ENCODE peak calls at places on chromosomes 12 and 14, in six cellular contexts. N, O, B, M, T and R are unnamed samples.

GRCh38 chr12:89129471-89129870 is 222.8 kb downstream of the DUSP6 start:
- DNase-seq in T (no peak), M (no peak), O (no peak), N (no peak), B (no peak), R (no peak)

GRCh38 chr12:63387736-63388135 is 236.7 kb upstream of the AVPR1A start:
- DNase-seq in N (no peak), T (no peak), B (no peak), M (no peak), O (no peak), R (no peak)

GRCh38 chr14:23351681-23352505 is 794 bp downstream of the SLC22A17 start:
- DNase-seq in B (no peak), N (no peak), M (no peak), O (no peak), T (no peak), R (peak)

GRCh38 chr14:94484476-94484875 is 8.5 kb upstream of the SERPINA9 start:
- DNase-seq in B (no peak), M (no peak), T (no peak), N (no peak), O (no peak), R (no peak)

GRCh38 chr12:53736602-53737493 is 9.6 kb upstream of the CALCOCO1 start:
- DNase-seq in N (no peak), M (no peak), O (no peak), B (no peak), T (no peak), R (no peak)

GRCh38 chr12:130281157-130281799 is 56.4 kb upstream of the PIWIL1 start:
- DNase-seq in O (no peak), M (no peak), N (no peak), B (no peak), T (peak), R (no peak)

GRCh38 chr12:109451400-109451799 is 25.7 kb downstream of the KCTD10 start:
- DNase-seq in M (no peak), N (no peak), O (no peak), B (no peak), T (no peak), R (no peak)

GRCh38 chr12:46373303-46374182 is 970 bp upstream of the SLC38A2 start:
- DNase-seq in M (no peak), T (peak), N (peak), O (peak), B (no peak), R (peak)

GRCh38 chr12:131788070-131788469 is 40.1 kb upstream of the MMP17 start:
- DNase-seq in M (no peak), O (no peak), T (no peak), N (no peak), B (no peak), R (no peak)

GRCh38 chr12:65497645-65498044 is 219.2 kb downstream of the MSRB3 start:
- DNase-seq in B (no peak), N (no peak), M (no peak), T (no peak), O (no peak), R (no peak)

GRCh38 chr12:53551889-53552291 is 44.6 kb upstream of the NPFF start:
- DNase-seq in O (no peak), M (no peak), N (no peak), T (no peak), B (no peak), R (peak)

GRCh38 chr12:109795023-109795422 is 38.2 kb downstream of the TRPV4 start:
- DNase-seq in B (no peak), M (no peak), N (no peak), T (no peak), O (no peak), R (no peak)

GRCh38 chr12:99907210-99907609 is 77.5 kb downstream of the ANKS1B start:
- DNase-seq in O (no peak), B (no peak), N (no peak), T (no peak), M (no peak), R (no peak)